ENCODE peak calls at places on chromosomes 4 and X, in nine cellular contexts. Q is T-helper 9 cell; X is aorta; M is stimulated activated CD8-positive, alpha-beta memory T cell treated with anti-CD3 and anti-CD28 coated beads, Interleukin-12 subunit alpha, Interleukin-12 subunit beta, amount 100 ng/mL, for 4 hours; A is HEK293T; H is stimulated activated CD4-positive, alpha-beta T cell treated with anti-CD3 and anti-CD28 coated beads, Interleukin-15, amount 100 ng/mL, for 1 hour; Z is NCI-H2107; I is right lobe of liver; G is activated CD4-positive, CD25-positive, alpha-beta regulatory T cell treated with anti-CD3 and anti-CD28 coated beads, Interleukin-2, amount 50 U/mL, for 72 hours. R is an unnamed sample.

GRCh38 chr4:1207603-1208265 is 35.4 kb upstream of the SPON2 start:
- DNase-seq in H (no peak), A (no peak), G (no peak), I (peak), Q (no peak), Z (no peak), X (peak), M (no peak), R (peak)

GRCh38 chrX:74343327-74343969 is 39.5 kb downstream of the ZCCHC13 start:
- DNase-seq in H (no peak), X (no peak), M (no peak), I (no peak), A (no peak), Z (no peak), G (no peak), Q (no peak), R (no peak)

GRCh38 chr4:48173055-48173991 is 39.3 kb upstream of the TXK start:
- DNase-seq in I (no peak), G (no peak), Z (no peak), X (no peak), A (no peak), Q (no peak), M (no peak), H (no peak), R (peak)

GRCh38 chrX:98931194-98931593 is 1478.9 kb downstream of the PCDH19 start:
- DNase-seq in H (no peak), M (no peak), G (no peak), Z (no peak), Q (no peak), A (no peak), I (no peak), X (no peak), R (no peak)

GRCh38 chr4:167524091-167524490 is 289.8 kb upstream of the SPOCK3 start:
- DNase-seq in A (no peak), Q (no peak), G (no peak), X (no peak), I (no peak), H (no peak), Z (no peak), M (no peak), R (no peak)

GRCh38 chr4:87497586-87497985 is 31.6 kb downstream of the SPARCL1 start:
- DNase-seq in I (no peak), Q (no peak), Z (no peak), M (no peak), X (no peak), H (no peak), A (no peak), G (no peak), R (no peak)

GRCh38 chr4:184544711-184545409 is 70.5 kb upstream of the IRF2 start:
- DNase-seq in H (no peak), Q (no peak), A (no peak), X (no peak), Z (no peak), M (no peak), I (no peak), G (no peak), R (no peak)

GRCh38 chr4:188780686-188781085 is 641.4 kb downstream of the TRIML1 start:
- DNase-seq in I (no peak), Z (no peak), Q (no peak), M (no peak), X (no peak), H (no peak), G (no peak), A (no peak), R (no peak)

GRCh38 chrX:288561-288991 is 7.4 kb downstream of the PLCXD1 start:
- DNase-seq in Q (no peak), M (no peak), Z (no peak), I (peak), X (peak), G (no peak), H (no peak), A (no peak), R (no peak)

GRCh38 chrX:23012162-23012561 is 12.4 kb downstream of the DDX53 start:
- DNase-seq in X (no peak), A (no peak), I (no peak), H (no peak), Z (no peak), M (no peak), G (no peak), Q (no peak), R (no peak)

GRCh38 chr4:71559957-71560541 is 221.2 kb downstream of the SLC4A4 start:
- DNase-seq in A (no peak), Z (no peak), I (no peak), X (no peak), M (no peak), H (no peak), Q (no peak), G (no peak), R (no peak)

GRCh38 chr4:6546681-6547447 is 28.1 kb upstream of the MAN2B2 start:
- DNase-seq in X (no peak), Z (peak), H (peak), I (no peak), Q (peak), G (peak), A (peak), M (peak), R (peak)

GRCh38 chr4:48681856-48682255 is 98.2 kb downstream of the FRYL start:
- DNase-seq in A (no peak), H (no peak), Z (no peak), I (no peak), M (no peak), X (no peak), Q (no peak), G (no peak), R (no peak)

GRCh38 chr4:79663157-79663556 is 255.1 kb upstream of the GK2 start:
- DNase-seq in Z (no peak), X (no peak), H (no peak), G (no peak), I (no peak), Q (no peak), M (no peak), A (no peak), R (no peak)

GRCh38 chrX:138723301-138723700 is 11.8 kb upstream of the FGF13 start:
- DNase-seq in G (no peak), A (no peak), I (no peak), X (no peak), Q (no peak), H (no peak), M (no peak), Z (no peak), R (no peak)

GRCh38 chr4:86307432-86307831 is 52.4 kb downstream of the MAPK10 start:
- DNase-seq in Q (no peak), I (no peak), G (no peak), H (no peak), X (no peak), A (no peak), M (no peak), Z (no peak), R (no peak)

GRCh38 chr4:100022792-100023222 is 72.7 kb upstream of the H2AZ1 start:
- DNase-seq in Z (no peak), M (no peak), A (no peak), H (no peak), I (no peak), Q (no peak), X (no peak), G (no peak), R (no peak)

GRCh38 chr4:1236103-1236641 is 12.8 kb downstream of the CTBP1 start:
- DNase-seq in A (no peak), Q (no peak), X (peak), M (no peak), I (no peak), G (no peak), H (no peak), Z (no peak), R (no peak)